ENCODE peak calls at places on chromosomes 1 and 21, in six cellular contexts. N, K, M, L, V and T are unnamed samples.

GRCh38 chr1:119859647-119860046 is 36.7 kb downstream of the ADAM30 start:
- DNase-seq in K (peak; percentile 67), M (no peak), N (no peak), L (no peak), V (no peak), T (no peak)

GRCh38 chr1:29789221-29789909 is 553.0 kb downstream of the PTPRU start:
- DNase-seq in V (no peak), L (no peak), M (no peak), K (no peak), N (no peak), T (no peak)

GRCh38 chr1:187413770-187414169 is 585.0 kb downstream of the PLA2G4A start:
- DNase-seq in M (no peak), L (no peak), K (peak; percentile 3), N (no peak), V (no peak), T (no peak)

GRCh38 chr1:236120725-236121153 is 21.6 kb upstream of the GPR137B start:
- DNase-seq in K (no peak), N (no peak), V (no peak), L (no peak), M (no peak), T (no peak)

GRCh38 chr21:39673736-39674135 is 61.0 kb downstream of the B3GALT5 start:
- DNase-seq in L (no peak), N (no peak), V (no peak), K (no peak), M (no peak), T (no peak)

GRCh38 chr1:92653605-92654381 is 131.1 kb downstream of the EVI5 start:
- DNase-seq in N (no peak), M (no peak), V (no peak), L (no peak), K (no peak), T (no peak)

GRCh38 chr1:236673284-236673919 is 12.9 kb upstream of the ACTN2 start:
- DNase-seq in K (peak; percentile 71), V (no peak), M (no peak), N (no peak), L (no peak), T (no peak)

GRCh38 chr1:10152709-10153284 is 57.6 kb upstream of the KIF1B start:
- DNase-seq in K (peak; percentile 51), N (peak; percentile 36), V (peak; percentile 23), L (no peak), M (no peak), T (peak; percentile 66)

GRCh38 chr1:226337294-226337870 is 28.4 kb upstream of the LIN9 start:
- DNase-seq in M (no peak), V (no peak), L (no peak), N (no peak), K (no peak), T (no peak)

GRCh38 chr1:113321761-113322387 is 68.4 kb upstream of the MAGI3 start:
- DNase-seq in N (no peak), L (no peak), K (peak; percentile 70), M (no peak), V (no peak), T (no peak)

GRCh38 chr1:198253668-198254067 is 96.9 kb downstream of the NEK7 start:
- DNase-seq in L (no peak), V (no peak), M (no peak), K (peak; percentile 61), N (no peak), T (no peak)

GRCh38 chr1:226863446-226863845 is 7.0 kb upstream of the PSEN2 start:
- DNase-seq in K (peak; percentile 35), V (no peak), M (no peak), N (no peak), L (no peak), T (no peak)

GRCh38 chr1:223189903-223190724 is 47.1 kb upstream of the TLR5 start:
- DNase-seq in V (no peak), K (peak; percentile 11), N (no peak), L (no peak), M (no peak), T (no peak)

DNA sequence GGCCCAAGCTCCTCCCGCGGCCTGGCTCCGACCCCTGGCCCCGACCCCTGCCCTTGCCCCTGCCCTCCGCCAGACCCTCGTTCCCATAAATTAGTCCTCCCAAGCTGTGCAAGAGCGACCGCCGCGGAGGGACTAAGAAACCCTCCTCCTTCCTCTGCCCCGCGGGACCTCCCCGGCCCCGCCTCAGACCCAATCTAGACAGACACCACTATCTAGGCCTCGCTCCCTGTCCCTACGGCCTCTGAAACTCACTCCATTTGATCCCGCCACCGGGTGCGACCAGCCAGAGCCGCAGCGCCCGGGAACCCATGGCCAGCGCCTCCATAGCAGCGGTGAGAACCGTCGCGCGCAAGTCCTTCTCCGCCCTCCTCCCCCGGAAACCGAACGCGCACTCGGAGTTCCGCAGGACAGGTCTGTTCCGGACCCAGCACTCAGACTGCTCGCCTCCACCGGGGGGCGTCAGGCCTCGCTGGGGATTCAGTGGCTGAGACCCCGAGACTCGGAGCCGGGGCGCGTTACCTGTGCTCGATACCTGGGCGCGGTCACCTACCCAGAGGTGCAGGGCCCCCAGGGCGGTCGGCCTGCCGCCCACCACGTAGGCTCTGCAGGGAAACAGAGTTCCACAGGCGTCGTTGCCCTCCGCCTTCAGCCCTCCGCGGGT is at the start of gene MRPL39:
- DNase-seq in M (peak; percentile 87), L (peak; percentile 91), N (peak; percentile 96), K (peak; percentile 91), V (peak; percentile 86), T (peak; percentile 88)
- TF ChIP-seq CTCF in M (peak; percentile 69), L (peak; percentile 61), N (peak; percentile 73), K (peak; percentile 71), V (peak; percentile 73), T (peak; percentile 34)

DNA sequence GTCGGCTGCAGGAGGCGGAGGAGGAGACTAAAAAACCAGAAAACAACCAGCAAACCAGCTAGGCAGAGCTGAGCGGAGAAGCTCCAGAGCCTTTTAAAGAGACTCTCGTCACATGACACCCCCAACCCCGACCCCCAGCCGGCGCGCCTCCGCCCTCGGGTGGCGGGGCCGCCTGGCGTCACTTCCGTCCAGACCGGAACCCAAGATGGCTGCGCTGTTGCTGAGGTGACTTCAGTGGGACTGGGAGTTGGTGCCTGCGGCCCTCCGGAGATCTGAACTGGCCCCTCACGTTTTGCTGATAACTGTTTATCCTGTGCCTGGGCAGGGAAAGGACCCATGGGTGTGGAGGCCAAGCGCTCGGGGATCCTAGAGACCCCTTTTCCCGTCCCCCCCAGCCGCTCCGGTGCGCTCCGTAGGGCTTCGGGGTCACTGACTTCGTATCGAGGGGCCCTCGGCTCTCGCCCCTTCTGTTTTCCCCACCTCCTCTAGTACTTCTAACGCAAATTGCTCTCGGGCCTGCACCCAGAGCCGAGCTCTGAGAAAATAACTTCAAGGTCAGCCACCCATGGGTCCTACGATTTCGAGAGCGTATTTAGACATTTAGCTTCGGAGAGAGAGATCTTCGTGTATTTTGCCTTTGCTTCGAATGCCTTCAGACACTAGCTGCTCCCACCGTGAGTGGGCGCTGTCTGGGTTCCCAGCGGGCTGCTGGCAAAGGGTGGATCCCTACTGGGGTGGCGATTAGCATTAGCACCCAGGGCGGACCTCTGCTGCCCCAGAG is at the start of gene SDHC:
- DNase-seq in K (peak; percentile 93), N (peak; percentile 92), V (peak; percentile 91), L (peak; percentile 92), M (peak; percentile 77), T (peak; percentile 91)
- TF ChIP-seq CTCF in K (peak; percentile 57), N (peak; percentile 62), V (peak; percentile 36), L (peak; percentile 15), M (peak; percentile 63), T (peak; percentile 33)

GRCh38 chr1:114466334-114467014 is 44.5 kb downstream of the TRIM33 start:
- DNase-seq in K (no peak), M (no peak), L (no peak), N (no peak), V (no peak), T (no peak)
- TF ChIP-seq CTCF in K (no peak), M (no peak), L (no peak), N (no peak), V (no peak), T (no peak)

DNA sequence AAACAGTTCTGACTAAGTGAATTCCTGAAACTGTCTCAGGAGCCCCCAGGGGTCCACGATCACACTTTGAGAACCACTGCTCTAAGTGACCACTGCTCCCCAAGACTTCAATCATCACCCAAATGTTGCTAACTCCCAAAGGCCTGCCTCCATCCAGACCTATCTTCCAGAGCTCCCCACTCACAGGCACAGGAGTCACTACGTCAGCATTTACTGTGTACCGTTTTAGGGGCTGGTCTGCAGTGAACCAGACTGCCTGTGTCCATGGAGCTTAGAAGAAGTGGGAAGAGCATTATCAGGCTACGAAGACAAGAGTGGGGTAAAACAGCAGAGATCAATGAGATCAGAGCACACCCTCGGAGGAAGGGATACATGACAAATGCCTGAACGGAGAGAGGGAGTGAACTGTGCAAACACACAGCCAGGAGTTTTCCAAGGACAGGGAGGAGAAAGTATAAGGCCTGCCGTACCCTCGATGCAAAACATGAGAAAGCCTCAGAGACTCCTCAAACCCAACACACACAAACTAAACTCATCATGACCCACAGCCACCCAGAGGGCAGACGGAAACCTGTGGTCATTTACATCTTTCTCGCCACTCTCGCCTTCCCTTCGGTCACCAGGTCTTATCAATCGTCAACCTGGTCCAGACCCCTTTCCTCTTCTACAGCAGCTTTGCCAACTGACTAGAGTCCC is 10.1 kb downstream of the GNB1 start:
- DNase-seq in L (no peak), V (no peak), K (no peak), N (no peak), M (no peak), T (no peak)
- TF ChIP-seq CTCF in L (no peak), V (no peak), K (no peak), N (no peak), M (no peak), T (no peak)

GRCh38 chr1:160451859-160452232 is 51.5 kb downstream of the VANGL2 start:
- DNase-seq in L (no peak), K (no peak), M (no peak), V (no peak), N (no peak), T (no peak)
- TF ChIP-seq CTCF in L (no peak), K (no peak), M (no peak), V (no peak), N (no peak), T (no peak)

DNA sequence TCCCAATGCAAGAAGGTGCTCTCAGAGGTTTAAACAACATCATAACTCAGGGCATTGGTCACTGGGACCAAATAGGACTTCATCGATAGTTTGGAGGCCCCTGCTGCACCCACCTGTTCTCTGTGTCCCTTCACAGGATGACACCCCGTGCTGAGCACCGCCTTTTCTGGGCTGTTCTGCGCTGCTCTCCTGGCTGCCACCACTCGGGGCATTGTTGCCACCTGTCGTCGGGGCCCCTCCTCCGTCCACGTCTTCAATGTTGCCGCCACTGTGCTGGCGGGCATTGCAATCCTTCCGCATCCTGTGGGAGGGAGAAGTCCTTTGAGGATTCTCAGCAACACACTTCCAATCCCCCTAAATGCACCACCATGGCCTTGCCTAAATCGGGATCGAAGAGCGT is 47.7 kb downstream of the NTPCR start:
- DNase-seq in N (no peak), M (no peak), V (no peak), L (no peak), K (no peak), T (no peak)
- TF ChIP-seq CTCF in N (peak; percentile 1), M (no peak), V (no peak), L (no peak), K (no peak), T (no peak)

GRCh38 chr1:232184561-232185530 is 445.1 kb downstream of the SIPA1L2 start:
- DNase-seq in N (no peak), M (no peak), V (no peak), K (no peak), L (no peak), T (no peak)
- TF ChIP-seq CTCF in N (no peak), M (no peak), V (no peak), K (no peak), L (no peak), T (no peak)

GRCh38 chr1:67552336-67552759 is 122.1 kb upstream of the SERBP1 start:
- DNase-seq in K (no peak), L (no peak), M (no peak), V (no peak), N (no peak), T (no peak)
- TF ChIP-seq CTCF in K (no peak), L (no peak), M (no peak), V (no peak), N (no peak), T (no peak)